ENCODE peak calls at places on chromosomes 2 and 18, in five cellular contexts. One of them, this sample, is unnamed. For H3K36me3 and H3K4me1, the result is how much of the 10 kb centered on the place peaks cover.

GRCh38 chr2:212311807-212312404 is 226.7 kb downstream of the ERBB4 start:
- DNase-seq in fibroblast of lung: no peak
- DNase-seq in CD8-positive, alpha-beta memory T cell: no peak
- DNase-seq in mesendoderm: no peak
- DNase-seq in hepatocyte: no peak
- DNase-seq in this sample: no peak

GRCh38 chr18:10052871-10053270 is 139.1 kb downstream of the VAPA start:
- DNase-seq in mesendoderm: no peak
- DNase-seq in fibroblast of lung: no peak
- DNase-seq in hepatocyte: no peak
- DNase-seq in CD8-positive, alpha-beta memory T cell: no peak
- DNase-seq in this sample: no peak

GRCh38 chr2:128440666-128441340 is 122.1 kb upstream of the HS6ST1 start:
- DNase-seq in hepatocyte: no peak
- DNase-seq in fibroblast of lung: no peak
- DNase-seq in mesendoderm: no peak
- DNase-seq in CD8-positive, alpha-beta memory T cell: no peak
- DNase-seq in this sample: no peak

GRCh38 chr2:168210216-168210897 is 37.0 kb downstream of the STK39 start:
- DNase-seq in fibroblast of lung: no peak
- DNase-seq in CD8-positive, alpha-beta memory T cell: no peak
- DNase-seq in mesendoderm: no peak
- DNase-seq in hepatocyte: no peak
- DNase-seq in this sample: no peak

GRCh38 chr2:44349506-44349905 is 11.8 kb downstream of the PREPL start:
- DNase-seq in fibroblast of lung: no peak
- DNase-seq in CD8-positive, alpha-beta memory T cell: no peak
- DNase-seq in mesendoderm: no peak
- DNase-seq in hepatocyte: no peak
- DNase-seq in this sample: no peak

GRCh38 chr18:76518073-76518472 is 23.0 kb upstream of the ZNF516 start:
- DNase-seq in fibroblast of lung: no peak
- DNase-seq in hepatocyte: no peak
- DNase-seq in CD8-positive, alpha-beta memory T cell: no peak
- DNase-seq in mesendoderm: no peak
- DNase-seq in this sample: no peak

GRCh38 chr2:2636813-2637212 is 305.7 kb upstream of the MYT1L start:
- DNase-seq in fibroblast of lung: no peak
- DNase-seq in mesendoderm: no peak
- DNase-seq in CD8-positive, alpha-beta memory T cell: no peak
- DNase-seq in hepatocyte: no peak
- DNase-seq in this sample: no peak

GRCh38 chr2:136242687-136243277 is 124.8 kb upstream of the CXCR4 start:
- DNase-seq in CD8-positive, alpha-beta memory T cell: peak
- DNase-seq in mesendoderm: no peak
- DNase-seq in hepatocyte: no peak
- DNase-seq in fibroblast of lung: no peak
- DNase-seq in this sample: peak

GRCh38 chr2:222641336-222641735 is 14.6 kb downstream of the FARSB start:
- DNase-seq in CD8-positive, alpha-beta memory T cell: no peak
- DNase-seq in hepatocyte: no peak
- DNase-seq in mesendoderm: no peak
- DNase-seq in fibroblast of lung: peak
- DNase-seq in this sample: no peak

GRCh38 chr2:176729706-176730569 is 460.7 kb downstream of the MTX2 start:
- DNase-seq in mesendoderm: no peak
- DNase-seq in CD8-positive, alpha-beta memory T cell: no peak
- DNase-seq in fibroblast of lung: peak
- DNase-seq in hepatocyte: peak
- DNase-seq in this sample: no peak

GRCh38 chr2:112754562-112754961 is 9.8 kb downstream of the CKAP2L start:
- DNase-seq in CD8-positive, alpha-beta memory T cell: no peak
- DNase-seq in fibroblast of lung: no peak
- DNase-seq in mesendoderm: no peak
- DNase-seq in hepatocyte: no peak
- DNase-seq in this sample: no peak

GRCh38 chr2:32289165-32290054 is 11.7 kb downstream of the YIPF4 start:
- DNase-seq in hepatocyte: peak
- DNase-seq in CD8-positive, alpha-beta memory T cell: no peak
- DNase-seq in fibroblast of lung: peak
- DNase-seq in mesendoderm: no peak
- DNase-seq in this sample: no peak

GRCh38 chr18:62165583-62165982 is 21.3 kb downstream of the PIGN start:
- DNase-seq in CD8-positive, alpha-beta memory T cell: no peak
- DNase-seq in hepatocyte: no peak
- DNase-seq in fibroblast of lung: no peak
- DNase-seq in mesendoderm: no peak
- DNase-seq in this sample: no peak

GRCh38 chr18:24600076-24600654 is 139.7 kb downstream of the HRH4 start:
- DNase-seq in fibroblast of lung: peak
- DNase-seq in hepatocyte: peak
- DNase-seq in CD8-positive, alpha-beta memory T cell: no peak
- DNase-seq in mesendoderm: peak
- DNase-seq in this sample: no peak

GRCh38 chr2:64130333-64130732 is 13.9 kb downstream of the PELI1 start:
- DNase-seq in hepatocyte: no peak
- DNase-seq in mesendoderm: no peak
- DNase-seq in CD8-positive, alpha-beta memory T cell: no peak
- DNase-seq in fibroblast of lung: no peak
- DNase-seq in this sample: no peak

GRCh38 chr2:151306621-151307020 is 17.2 kb upstream of the NMI start:
- DNase-seq in hepatocyte: no peak
- DNase-seq in CD8-positive, alpha-beta memory T cell: no peak
- DNase-seq in fibroblast of lung: peak
- DNase-seq in mesendoderm: no peak
- DNase-seq in this sample: no peak

DNA sequence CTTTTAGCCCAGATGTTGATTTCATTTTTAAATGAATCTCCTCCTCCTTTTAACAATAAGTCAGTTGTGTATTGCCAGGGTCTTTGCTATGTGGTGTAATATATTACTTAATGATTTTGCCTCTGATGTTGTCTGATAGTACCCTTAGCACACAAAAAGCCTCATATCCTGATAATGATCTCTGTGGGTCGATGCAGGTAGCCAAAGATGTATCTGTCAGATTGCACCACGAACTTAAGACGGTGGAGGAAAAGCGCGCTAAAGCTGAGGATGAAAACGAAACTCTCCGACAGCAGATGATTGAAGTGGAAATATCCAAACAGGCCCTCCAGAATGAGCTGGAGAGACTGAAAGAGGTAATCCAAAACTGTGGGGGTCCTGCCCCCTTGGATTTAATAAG is 14.8 kb downstream of the MTCL1 start:
- DNase-seq in mesendoderm: no peak
- DNase-seq in fibroblast of lung: no peak
- DNase-seq in hepatocyte: no peak
- DNase-seq in CD8-positive, alpha-beta memory T cell: no peak
- DNase-seq in this sample: no peak
- H3K36me3 ChIP-seq in mesendoderm: under half
- H3K36me3 ChIP-seq in fibroblast of lung: under half
- H3K36me3 ChIP-seq in hepatocyte: under half
- H3K36me3 ChIP-seq in CD8-positive, alpha-beta memory T cell: under half
- H3K36me3 ChIP-seq in this sample: under half

GRCh38 chr2:145715601-145716000 is 1195.7 kb upstream of the ZEB2 start:
- DNase-seq in fibroblast of lung: peak
- DNase-seq in mesendoderm: no peak
- DNase-seq in CD8-positive, alpha-beta memory T cell: no peak
- DNase-seq in hepatocyte: no peak
- DNase-seq in this sample: no peak

GRCh38 chr2:145710303-145710702 is 1190.4 kb upstream of the ZEB2 start:
- DNase-seq in CD8-positive, alpha-beta memory T cell: no peak
- DNase-seq in fibroblast of lung: no peak
- DNase-seq in mesendoderm: no peak
- DNase-seq in hepatocyte: no peak
- DNase-seq in this sample: no peak
- H3K27ac ChIP-seq in CD8-positive, alpha-beta memory T cell: no peak
- H3K27ac ChIP-seq in fibroblast of lung: no peak
- H3K27ac ChIP-seq in mesendoderm: no peak
- H3K27ac ChIP-seq in hepatocyte: no peak
- H3K27ac ChIP-seq in this sample: no peak

GRCh38 chr2:196036442-196036841 is 32.2 kb downstream of the DNAH7 start:
- DNase-seq in hepatocyte: no peak
- DNase-seq in mesendoderm: no peak
- DNase-seq in CD8-positive, alpha-beta memory T cell: no peak
- DNase-seq in fibroblast of lung: no peak
- DNase-seq in this sample: no peak
- H3K4me1 ChIP-seq in hepatocyte: under half
- H3K4me1 ChIP-seq in mesendoderm: under half
- H3K4me1 ChIP-seq in CD8-positive, alpha-beta memory T cell: under half
- H3K4me1 ChIP-seq in fibroblast of lung: under half
- H3K4me1 ChIP-seq in this sample: under half

DNA sequence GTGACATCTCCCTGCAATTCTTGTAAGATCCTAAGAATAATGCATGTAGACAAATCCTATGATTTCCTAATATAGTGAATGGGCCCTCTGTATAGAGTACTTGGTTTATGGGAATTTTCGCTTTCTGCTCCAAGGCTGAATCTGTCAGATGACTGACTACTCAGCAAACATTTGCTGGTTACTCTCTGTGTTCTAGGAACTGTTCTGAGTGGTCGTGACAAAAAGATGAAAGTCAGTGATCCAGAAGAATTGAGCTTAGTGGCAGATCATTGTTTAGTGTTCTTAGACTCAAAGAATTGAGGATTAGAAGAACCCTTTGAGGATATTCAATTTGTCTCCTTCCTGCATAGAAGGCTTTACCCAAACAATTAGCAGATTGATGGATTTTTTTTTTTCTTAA is 10.0 kb downstream of the XRCC5 start:
- DNase-seq in hepatocyte: no peak
- DNase-seq in CD8-positive, alpha-beta memory T cell: no peak
- DNase-seq in mesendoderm: no peak
- DNase-seq in fibroblast of lung: peak
- DNase-seq in this sample: no peak
- H3K36me3 ChIP-seq in hepatocyte: under half
- H3K36me3 ChIP-seq in CD8-positive, alpha-beta memory T cell: half or more
- H3K36me3 ChIP-seq in mesendoderm: under half
- H3K36me3 ChIP-seq in fibroblast of lung: under half
- H3K36me3 ChIP-seq in this sample: half or more

DNA sequence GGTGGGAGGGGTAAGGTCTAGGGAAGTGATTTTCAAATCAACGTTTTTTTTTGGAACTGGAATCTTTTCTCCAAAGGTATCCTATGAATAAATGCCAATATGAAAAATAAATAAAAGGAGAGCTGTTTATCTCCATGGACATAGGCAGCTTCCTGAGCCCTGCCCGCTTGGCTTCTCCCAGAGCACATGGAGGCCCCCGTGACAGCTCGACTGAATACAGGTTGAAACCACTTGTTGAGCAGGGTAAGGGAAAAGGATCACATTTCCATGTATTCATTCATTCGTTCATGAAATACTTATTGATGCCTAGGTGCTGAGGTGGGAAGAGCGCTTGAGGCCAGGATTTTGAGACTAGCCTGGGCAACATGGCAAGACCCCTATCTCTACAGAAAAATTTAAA is 64.8 kb downstream of the MARCHF4 start:
- DNase-seq in fibroblast of lung: no peak
- DNase-seq in mesendoderm: no peak
- DNase-seq in CD8-positive, alpha-beta memory T cell: no peak
- DNase-seq in hepatocyte: no peak
- DNase-seq in this sample: no peak
- H3K27ac ChIP-seq in fibroblast of lung: no peak
- H3K27ac ChIP-seq in mesendoderm: no peak
- H3K27ac ChIP-seq in CD8-positive, alpha-beta memory T cell: no peak
- H3K27ac ChIP-seq in hepatocyte: no peak
- H3K27ac ChIP-seq in this sample: no peak

GRCh38 chr2:129903586-129904425 is 75.7 kb upstream of the RAB6C start:
- DNase-seq in mesendoderm: peak
- DNase-seq in CD8-positive, alpha-beta memory T cell: no peak
- DNase-seq in hepatocyte: no peak
- DNase-seq in fibroblast of lung: no peak
- DNase-seq in this sample: no peak
- H3K4me1 ChIP-seq in mesendoderm: under half
- H3K4me1 ChIP-seq in CD8-positive, alpha-beta memory T cell: under half
- H3K4me1 ChIP-seq in hepatocyte: under half
- H3K4me1 ChIP-seq in fibroblast of lung: under half
- H3K4me1 ChIP-seq in this sample: under half

This sample was measured in effector memory CD4-positive, alpha-beta T cell.